ENCODE peak calls at places on chromosomes 2 and 18, in ten cellular contexts. Q, F, H, Z, X, E, B, U, M and A are unnamed samples.
A peak's percentile ranks its signal among the peaks of the same experiment; 100 is the strongest.

GRCh38 chr2:112152476-112153178 is 14.4 kb downstream of the FBLN7 start:
- DNase-seq in Q (no peak), F (no peak), H (no peak), Z (peak; percentile 24), X (no peak), E (no peak), B (peak; percentile 31), U (no peak), M (no peak), A (peak; percentile 26)

GRCh38 chr18:70827632-70828031 is 538.8 kb downstream of the SOCS6 start:
- DNase-seq in Q (no peak), F (no peak), H (no peak), Z (no peak), X (no peak), E (no peak), B (no peak), U (no peak), M (no peak), A (no peak)

GRCh38 chr2:10346929-10347558 is 44.3 kb downstream of the HPCAL1 start:
- DNase-seq in Q (no peak), F (no peak), H (no peak), Z (no peak), X (no peak), E (no peak), B (no peak), U (no peak), M (no peak), A (no peak)

GRCh38 chr2:56211048-56211447 is 27.3 kb downstream of the CCDC85A start:
- DNase-seq in Q (no peak), F (no peak), H (no peak), Z (no peak), X (no peak), E (no peak), B (no peak), U (no peak), M (no peak), A (no peak)

GRCh38 chr2:38182518-38183013 is 106.6 kb upstream of the CYP1B1 start:
- DNase-seq in Q (no peak), F (no peak), H (no peak), Z (no peak), X (no peak), E (no peak), B (no peak), U (no peak), M (no peak), A (no peak)

GRCh38 chr2:118013221-118013723 is 598 bp downstream of the CCDC93 start:
- DNase-seq in Q (peak; percentile 40), F (peak; percentile 73), H (peak; percentile 54), Z (peak; percentile 66), X (peak; percentile 18), E (no peak), B (peak; percentile 88), U (peak; percentile 69), M (peak; percentile 26), A (peak; percentile 32)

GRCh38 chr2:189261431-189261841 is 81.9 kb upstream of the COL5A2 start:
- DNase-seq in Q (peak; percentile 65), F (no peak), H (no peak), Z (no peak), X (no peak), E (no peak), B (no peak), U (no peak), M (no peak), A (no peak)

GRCh38 chr2:20933692-20934091 is 110.2 kb downstream of the APOB start:
- DNase-seq in Q (no peak), F (no peak), H (no peak), Z (no peak), X (no peak), E (no peak), B (no peak), U (no peak), M (no peak), A (no peak)

GRCh38 chr2:189149981-189150380 is 29.6 kb downstream of the COL5A2 start:
- DNase-seq in Q (peak; percentile 60), F (no peak), H (no peak), Z (no peak), X (no peak), E (no peak), B (no peak), U (no peak), M (no peak), A (no peak)

DNA sequence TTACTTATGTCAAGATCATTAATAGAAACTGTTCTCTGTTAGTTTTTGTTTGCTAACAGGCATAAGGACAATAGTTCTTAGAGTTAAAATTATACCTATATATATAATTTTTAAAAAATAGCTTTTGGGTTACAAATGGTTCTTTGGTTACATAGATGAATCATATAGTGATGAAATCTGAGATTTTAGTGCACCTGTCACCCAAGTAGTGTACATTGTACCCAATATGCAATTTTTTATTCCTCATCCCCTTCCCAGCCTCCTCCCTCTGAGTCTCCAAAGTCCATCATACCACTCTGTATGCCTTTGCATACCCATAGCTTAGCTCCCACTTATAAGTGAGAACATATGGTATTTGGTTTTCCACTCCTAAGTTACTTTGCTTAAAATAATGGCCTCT is 26.4 kb downstream of the SLC4A1AP start:
- DNase-seq in Q (peak; percentile 24), F (no peak), H (no peak), Z (no peak), X (no peak), E (no peak), B (no peak), U (no peak), M (no peak), A (no peak)
- TF ChIP-seq CTCF in Q (no peak), F (no peak), H (no peak), Z (no peak), X (no peak), E (no peak), B (no peak), U (no peak), M (no peak), A (no peak)

GRCh38 chr2:3823748-3824147 is 120.4 kb downstream of the DCDC2C start:
- DNase-seq in Q (peak; percentile 47), F (no peak), H (no peak), Z (no peak), X (no peak), E (no peak), B (no peak), U (no peak), M (no peak), A (no peak)

DNA sequence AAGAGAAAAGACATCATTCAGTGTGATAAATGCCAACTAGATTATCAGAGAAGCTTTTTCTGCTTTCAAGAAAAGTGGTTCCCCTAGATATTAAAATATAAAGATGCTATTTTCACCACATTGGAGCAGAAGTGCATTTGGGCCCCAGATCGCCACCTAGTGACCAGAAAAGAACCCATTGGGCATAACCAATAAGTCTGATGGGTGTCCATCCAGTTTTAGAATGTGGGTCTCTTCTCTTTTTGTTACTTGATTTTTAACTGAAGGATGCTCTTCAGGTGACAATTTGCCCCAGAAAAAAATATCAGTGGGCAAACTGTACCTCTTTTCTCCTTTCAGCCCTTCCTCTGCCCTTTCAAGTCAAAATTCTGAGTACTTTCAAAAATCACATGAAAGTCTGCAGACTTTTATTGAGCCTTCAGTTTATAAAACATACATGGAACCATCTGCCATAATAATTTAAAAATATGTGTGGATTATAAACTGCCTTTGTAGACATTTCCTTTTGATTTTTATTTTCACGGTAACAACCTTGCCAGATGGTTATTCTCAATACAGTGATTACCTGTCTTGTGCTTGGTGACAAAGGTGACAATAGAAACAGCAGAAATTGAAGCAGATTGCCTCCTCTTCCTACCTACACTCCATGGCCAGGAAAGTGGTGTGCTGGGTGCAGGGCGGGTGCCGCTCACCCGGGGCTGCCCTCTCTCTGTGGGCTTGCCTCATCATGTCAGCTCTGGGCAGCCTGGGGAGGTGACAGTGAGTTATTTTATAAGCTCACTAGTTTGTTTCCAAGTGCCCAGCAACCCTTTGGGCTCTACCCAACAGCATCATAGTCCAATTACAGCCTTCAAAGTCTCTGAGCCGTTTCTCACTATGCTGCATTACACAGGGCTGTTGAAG is 124.5 kb downstream of the DCDC2C start:
- DNase-seq in Q (peak; percentile 28), F (peak; percentile 42), H (peak; percentile 36), Z (peak; percentile 63), X (peak; percentile 18), E (no peak), B (no peak), U (no peak), M (peak; percentile 8), A (no peak)
- TF ChIP-seq CTCF in Q (peak; percentile 63), F (peak; percentile 60), H (peak; percentile 26), Z (peak; percentile 48), X (peak; percentile 67), E (peak; percentile 49), B (peak; percentile 39), U (peak; percentile 41), M (peak; percentile 41), A (no peak)

GRCh38 chr2:190583507-190584337 is 49.2 kb upstream of the NEMP2 start:
- DNase-seq in Q (no peak), F (no peak), H (no peak), Z (peak; percentile 59), X (no peak), E (no peak), B (no peak), U (peak; percentile 86), M (no peak), A (no peak)

GRCh38 chr2:190582761-190583506 is 48.4 kb upstream of the NEMP2 start:
- DNase-seq in Q (no peak), F (no peak), H (no peak), Z (no peak), X (no peak), E (no peak), B (no peak), U (no peak), M (no peak), A (no peak)

GRCh38 chr2:190587106-190587505 is 52.6 kb upstream of the NEMP2 start:
- DNase-seq in Q (no peak), F (no peak), H (no peak), Z (no peak), X (no peak), E (no peak), B (no peak), U (no peak), M (no peak), A (no peak)

GRCh38 chr2:190581997-190582396 is 47.5 kb upstream of the NEMP2 start:
- DNase-seq in Q (no peak), F (no peak), H (no peak), Z (no peak), X (no peak), E (no peak), B (no peak), U (no peak), M (no peak), A (no peak)

GRCh38 chr2:190585000-190585678 is 50.6 kb upstream of the NEMP2 start:
- DNase-seq in Q (no peak), F (peak; percentile 25), H (no peak), Z (no peak), X (no peak), E (no peak), B (no peak), U (peak; percentile 26), M (no peak), A (no peak)
- TF ChIP-seq CTCF in Q (no peak), F (no peak), H (no peak), Z (no peak), X (no peak), E (no peak), B (no peak), U (no peak), M (no peak), A (no peak)

DNA sequence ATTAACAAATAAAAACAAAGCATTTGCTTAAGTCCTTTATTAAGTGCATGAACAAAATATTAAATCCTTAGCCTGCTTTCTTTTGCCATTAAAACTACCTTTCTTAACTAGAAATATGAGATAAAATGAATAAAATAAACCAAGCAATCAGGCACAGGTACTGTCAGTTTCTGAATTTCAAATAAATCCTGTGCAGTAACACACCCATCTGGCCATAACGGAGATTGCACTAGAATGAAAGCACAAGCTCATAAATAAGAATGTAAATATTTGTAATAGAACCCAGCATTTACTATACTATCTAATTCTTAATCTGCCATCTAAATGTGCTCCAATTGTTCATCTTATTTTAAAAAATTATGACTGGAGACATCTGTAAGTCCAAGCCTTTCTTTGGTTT is 31.9 kb downstream of the PRKRA start:
- DNase-seq in Q (peak; percentile 45), F (peak; percentile 21), H (no peak), Z (no peak), X (no peak), E (no peak), B (no peak), U (no peak), M (no peak), A (no peak)
- TF ChIP-seq CTCF in Q (peak; percentile 50), F (peak; percentile 59), H (no peak), Z (no peak), X (peak; percentile 56), E (peak; percentile 35), B (no peak), U (no peak), M (no peak), A (peak; percentile 46)